ENCODE peak calls at places on chromosomes 1 and 21, in five cellular contexts. D, P, F, A and H are unnamed samples.

GRCh38 chr1:205580140-205580922 is 51.5 kb downstream of the ELK4 start:
- DNase-seq in A (no peak), F (no peak), D (no peak), P (no peak), H (no peak)

GRCh38 chr21:26194326-26194725 is 23.8 kb upstream of the APP start:
- DNase-seq in F (no peak), A (no peak), P (no peak), D (no peak), H (no peak)

GRCh38 chr1:214623430-214623829 is 20.4 kb downstream of the CENPF start:
- DNase-seq in A (no peak), P (no peak), F (no peak), D (no peak), H (no peak)

GRCh38 chr1:29332204-29332603 is 95.9 kb downstream of the PTPRU start:
- DNase-seq in P (peak), F (peak), A (no peak), D (peak), H (no peak)

GRCh38 chr1:22338071-22338765 is 113.4 kb upstream of the ZBTB40 start:
- DNase-seq in A (no peak), P (no peak), D (no peak), F (no peak), H (no peak)

GRCh38 chr1:216075339-216075738 is 347.9 kb downstream of the USH2A start:
- DNase-seq in A (no peak), D (peak), P (no peak), F (no peak), H (no peak)

GRCh38 chr1:109632671-109633346 is 13.2 kb downstream of the AMPD2 start:
- DNase-seq in A (no peak), D (no peak), P (no peak), F (peak), H (no peak)

GRCh38 chr1:98340511-98340910 is 321.0 kb upstream of the SNX7 start:
- DNase-seq in A (no peak), F (no peak), D (peak), P (no peak), H (no peak)

GRCh38 chr1:153260980-153261792 is 1.7 kb downstream of the LORICRIN start:
- DNase-seq in F (no peak), D (no peak), A (no peak), P (peak), H (peak)

GRCh38 chr1:111904478-111905218 is 84.8 kb downstream of the KCND3 start:
- DNase-seq in P (peak), A (no peak), D (peak), F (no peak), H (peak)

GRCh38 chr1:79448426-79448825 is 441.9 kb upstream of the ADGRL4 start:
- DNase-seq in P (no peak), D (no peak), A (no peak), F (no peak), H (no peak)

GRCh38 chr1:205523891-205524793 is 19.7 kb downstream of the CDK18 start:
- DNase-seq in A (peak), D (peak), P (peak), F (peak), H (peak)

GRCh38 chr1:240217398-240217797 is 125.7 kb downstream of the FMN2 start:
- DNase-seq in F (no peak), A (no peak), P (no peak), D (peak), H (no peak)

GRCh38 chr1:212238552-212238951 is 46.7 kb upstream of the PPP2R5A start:
- DNase-seq in P (no peak), D (no peak), A (no peak), F (no peak), H (no peak)

GRCh38 chr1:228989992-228990827 is 254.9 kb downstream of the RHOU start:
- DNase-seq in P (no peak), A (no peak), D (no peak), F (peak), H (peak)

GRCh38 chr1:247386217-247386616 is 29.8 kb upstream of the NLRP3 start:
- DNase-seq in A (no peak), F (no peak), P (no peak), D (no peak), H (no peak)

GRCh38 chr1:61743716-61744620 is 1.7 kb downstream of the PATJ start:
- DNase-seq in A (no peak), F (no peak), P (no peak), D (peak), H (no peak)

GRCh38 chr1:218852541-218852940 is 321.1 kb upstream of the LYPLAL1 start:
- DNase-seq in A (no peak), F (no peak), P (peak), D (no peak), H (no peak)

GRCh38 chr1:45340816-45341215 is 576 bp upstream of the MUTYH start:
- DNase-seq in A (no peak), D (no peak), F (no peak), P (no peak), H (no peak)

GRCh38 chr1:96096138-96097011 is 625.2 kb upstream of the PTBP2 start:
- DNase-seq in D (no peak), F (no peak), A (no peak), P (no peak), H (no peak)

GRCh38 chr1:3658231-3658615 is 5.9 kb downstream of the TP73 start:
- DNase-seq in A (no peak), P (no peak), D (no peak), F (no peak), H (no peak)

GRCh38 chr1:54947540-54947939 is 32.9 kb upstream of the TMEM61 start:
- DNase-seq in P (no peak), D (no peak), A (no peak), F (no peak), H (no peak)

GRCh38 chr1:57616906-57617305 is 193.0 kb upstream of the DAB1 start:
- DNase-seq in P (no peak), F (no peak), A (no peak), D (no peak), H (peak)

GRCh38 chr1:242827538-242827937 is 303.0 kb upstream of the PLD5 start:
- DNase-seq in F (no peak), P (no peak), A (no peak), D (no peak), H (no peak)

GRCh38 chr1:48619529-48619928 is 147.5 kb upstream of the SPATA6 start:
- DNase-seq in F (no peak), D (peak), A (no peak), P (peak), H (no peak)

GRCh38 chr21:37041706-37042271 is 31.1 kb downstream of the PIGP start:
- DNase-seq in F (no peak), D (no peak), P (no peak), A (no peak), H (no peak)

GRCh38 chr1:53502641-53503432 is 43.6 kb downstream of the DMRTB1 start:
- DNase-seq in F (no peak), P (peak), A (no peak), D (no peak), H (no peak)

GRCh38 chr1:245599413-245600174 is 444.8 kb downstream of the KIF26B start:
- DNase-seq in F (peak), A (no peak), D (peak), P (no peak), H (no peak)

GRCh38 chr1:154334647-154335350 is 9.5 kb downstream of the ATP8B2 start:
- DNase-seq in P (peak), A (peak), D (peak), F (peak), H (peak)

GRCh38 chr1:183610053-183610452 is 19.8 kb upstream of the NCF2 start:
- DNase-seq in A (no peak), P (no peak), F (no peak), D (no peak), H (no peak)

GRCh38 chr1:35369922-35370671 is 101.6 kb downstream of the ZMYM4 start:
- DNase-seq in P (no peak), A (no peak), F (peak), D (peak), H (peak)
- H3K27ac ChIP-seq in P (no peak), A (no peak), F (peak), D (peak), H (peak)

GRCh38 chr1:234532511-234532922 is 53.5 kb upstream of the TARBP1 start:
- DNase-seq in A (no peak), D (no peak), F (peak), P (no peak), H (no peak)

GRCh38 chr1:234533034-234533571 is 54.1 kb upstream of the TARBP1 start:
- DNase-seq in D (peak), F (no peak), P (no peak), A (no peak), H (peak)

GRCh38 chr1:234529661-234530237 is 50.8 kb upstream of the TARBP1 start:
- DNase-seq in F (no peak), A (no peak), D (no peak), P (no peak), H (no peak)

GRCh38 chr1:234530641-234531040 is 51.7 kb upstream of the TARBP1 start:
- DNase-seq in A (no peak), P (no peak), F (no peak), D (no peak), H (no peak)

GRCh38 chr1:234531181-234532132 is 52.5 kb upstream of the TARBP1 start:
- DNase-seq in A (no peak), D (peak), F (no peak), P (no peak), H (peak)
- H3K4me3 ChIP-seq in A (no peak), D (no peak), F (no peak), P (no peak), H (peak)

GRCh38 chr1:179080866-179081695 is 789 bp upstream of the TOR3A start:
- DNase-seq in D (no peak), P (no peak), F (no peak), A (no peak), H (no peak)
- H3K27ac ChIP-seq in D (peak), P (peak), F (peak), A (peak), H (peak)

DNA sequence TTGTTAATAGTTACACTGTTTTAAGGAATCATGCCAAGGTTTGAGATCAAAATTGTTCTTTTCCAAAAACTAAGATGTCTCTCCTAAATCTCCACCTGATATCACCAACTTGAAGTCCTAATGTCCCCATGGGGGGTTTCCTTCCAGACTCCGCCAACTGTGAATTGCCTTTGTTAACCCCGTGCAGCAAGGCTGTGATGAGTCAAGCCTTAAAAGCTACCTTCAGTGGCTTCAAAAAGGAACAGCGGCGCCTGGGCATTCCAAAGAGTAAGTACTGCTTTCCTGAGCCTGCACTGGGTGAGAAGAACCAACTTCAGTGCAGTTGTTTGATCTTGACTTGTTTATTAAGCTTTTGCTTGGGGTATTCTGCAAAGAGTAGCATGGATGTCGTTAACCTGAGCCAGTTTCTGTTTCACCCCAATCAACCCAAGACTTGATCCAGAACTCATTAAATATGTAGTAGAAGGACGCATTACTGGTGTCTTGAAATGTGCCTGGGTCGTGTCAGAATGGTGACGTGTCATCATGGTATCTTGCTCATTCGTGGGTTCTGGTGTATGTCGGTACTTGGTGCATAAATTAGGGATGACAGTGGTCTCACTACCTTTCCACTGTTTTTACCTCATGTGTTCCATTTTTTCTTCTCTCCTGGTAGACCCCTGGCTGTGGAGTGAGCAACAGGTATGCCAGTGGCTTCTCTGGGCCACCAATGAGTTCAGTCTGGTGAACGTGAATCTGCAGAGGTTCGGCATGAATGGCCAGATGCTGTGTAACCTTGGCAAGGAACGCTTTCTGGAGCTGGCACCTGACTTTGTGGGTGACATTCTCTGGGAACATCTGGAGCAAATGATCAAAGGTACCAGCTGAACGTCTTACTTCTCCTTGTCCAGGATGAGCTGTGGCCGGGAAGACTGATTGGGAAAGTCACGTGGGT is 8.7 kb downstream of the ETS2 start:
- DNase-seq in D (no peak), A (no peak), F (no peak), P (no peak), H (no peak)
- H3K4me3 ChIP-seq in D (no peak), A (no peak), F (no peak), P (no peak), H (no peak)

DNA sequence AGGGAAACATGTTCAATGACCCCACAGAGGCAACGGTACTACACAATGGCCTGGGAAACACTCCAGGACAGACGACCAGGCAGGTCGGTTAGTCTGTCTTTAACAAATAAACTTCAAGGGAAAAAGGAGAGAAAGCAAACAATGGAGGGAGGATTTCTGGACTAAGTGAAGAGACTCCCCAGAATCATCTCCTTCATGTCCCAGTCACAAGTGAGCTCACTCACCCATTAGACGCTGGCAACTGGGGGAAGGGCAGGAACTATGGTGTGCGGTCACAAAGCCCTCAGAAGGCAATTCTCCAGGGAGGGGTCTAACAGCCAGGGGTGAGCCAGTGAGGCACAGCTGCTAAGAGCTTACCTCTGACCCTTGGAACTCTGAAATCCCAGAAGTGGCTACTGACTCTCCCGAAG is 55.7 kb upstream of the NADK start:
- DNase-seq in P (no peak), A (no peak), D (peak), F (no peak), H (no peak)
- H3K27ac ChIP-seq in P (peak), A (no peak), D (no peak), F (no peak), H (peak)

GRCh38 chr1:209805341-209805781 is 581 bp downstream of the IRF6 start:
- DNase-seq in P (peak), A (no peak), F (no peak), D (no peak), H (no peak)
- H3K4me3 ChIP-seq in P (peak), A (peak), F (peak), D (no peak), H (peak)

GRCh38 chr1:116947090-116947489 is 37.4 kb downstream of the PTGFRN start:
- DNase-seq in P (no peak), D (no peak), A (no peak), F (no peak), H (no peak)
- H3K27ac ChIP-seq in P (no peak), D (no peak), A (no peak), F (no peak), H (peak)

DNA sequence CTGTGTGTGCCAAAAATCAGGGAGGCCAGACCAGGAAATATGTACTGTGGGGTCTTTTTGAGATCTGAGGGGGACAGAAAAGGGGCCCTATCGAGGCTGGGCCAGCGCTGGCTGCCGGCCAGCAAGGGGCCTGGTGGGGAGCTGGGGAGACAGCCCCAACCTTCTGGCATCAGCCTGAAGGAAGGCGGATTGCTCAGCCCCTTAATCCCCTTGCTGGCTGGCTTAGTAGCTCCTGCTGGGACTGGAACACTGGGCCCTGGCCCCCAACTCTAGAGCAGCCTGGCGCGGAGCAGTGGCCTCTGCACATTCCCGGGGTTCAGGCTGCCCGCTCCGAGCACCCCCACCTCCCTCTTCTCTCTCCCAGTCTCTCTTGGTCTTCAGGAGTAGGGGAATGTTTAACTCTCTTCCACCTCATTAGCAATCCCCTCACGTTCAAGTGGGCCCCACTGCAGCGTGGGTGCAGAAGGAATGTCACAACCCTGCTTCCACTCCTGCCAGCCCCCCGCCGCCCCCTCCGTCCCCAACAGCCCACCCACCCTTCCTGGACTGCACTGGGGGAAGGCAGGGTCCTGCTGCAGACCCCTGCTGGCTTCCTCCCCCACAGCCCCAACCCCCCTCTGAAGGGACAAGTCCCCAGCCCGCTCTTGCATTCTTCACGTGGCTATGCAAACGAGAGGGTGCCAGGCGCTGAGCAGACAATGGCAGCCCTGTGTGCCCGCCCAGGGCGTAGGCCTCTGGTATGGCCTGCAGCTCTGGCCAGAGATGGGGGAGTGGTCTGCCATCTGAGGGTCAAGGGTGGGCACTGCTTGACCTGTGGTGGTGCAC is 932 bp upstream of the CLDN19 start:
- DNase-seq in F (no peak), A (no peak), D (no peak), P (no peak), H (no peak)
- H3K4me3 ChIP-seq in F (no peak), A (no peak), D (no peak), P (no peak), H (no peak)

DNA sequence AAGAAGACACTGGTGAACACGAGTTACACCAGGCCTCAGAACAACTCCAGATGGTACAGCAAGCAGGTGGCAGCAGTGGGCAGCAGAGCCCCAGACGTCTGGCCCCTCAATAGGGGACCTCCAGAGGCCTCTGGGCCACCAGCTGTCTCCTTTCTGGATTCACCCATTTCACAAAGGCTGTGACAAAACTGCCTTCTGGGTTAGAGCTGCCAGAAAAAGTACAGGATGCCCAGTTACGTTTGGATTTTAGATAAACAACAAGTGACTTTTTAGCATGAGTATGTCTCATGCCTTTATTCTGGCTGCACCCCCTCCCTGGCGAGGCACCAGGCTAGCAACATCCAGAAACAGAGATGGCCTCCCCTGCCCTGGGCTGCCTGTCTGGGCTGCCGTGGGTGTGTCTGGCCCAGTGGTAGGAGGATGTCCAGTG is 30.1 kb downstream of the ITPKB start:
- DNase-seq in F (no peak), D (peak), A (no peak), P (no peak), H (no peak)
- H3K27ac ChIP-seq in F (peak), D (peak), A (peak), P (no peak), H (peak)